ENCODE peak calls at places on chromosomes 1 and 21, in four cellular contexts. G, M, C and S are unnamed samples.

GRCh38 chr1:151197863-151198253 is 494 bp upstream of the PIP5K1A start:
- DNase-seq in G (no peak), M (no peak), C (peak), S (no peak)

GRCh38 chr1:169132512-169133227 is 26.2 kb downstream of the ATP1B1 start:
- DNase-seq in G (no peak), M (no peak), C (no peak), S (no peak)

GRCh38 chr1:204296431-204296988 is 63.2 kb downstream of the PLEKHA6 start:
- DNase-seq in G (no peak), M (no peak), C (peak), S (no peak)

GRCh38 chr1:108478429-108479015 is 28.4 kb downstream of the NBPF6 start:
- DNase-seq in G (no peak), M (no peak), C (no peak), S (no peak)

GRCh38 chr1:112026018-112026417 is 36.5 kb upstream of the KCND3 start:
- DNase-seq in G (no peak), M (no peak), C (no peak), S (no peak)

GRCh38 chr21:38120984-38121855 is 135.6 kb upstream of the KCNJ15 start:
- DNase-seq in G (peak), M (no peak), C (no peak), S (no peak)

GRCh38 chr1:89934441-89934840 is 60.5 kb upstream of the ZNF326 start:
- DNase-seq in G (no peak), M (no peak), C (no peak), S (no peak)

GRCh38 chr1:22320703-22321344 is 130.8 kb upstream of the ZBTB40 start:
- DNase-seq in G (no peak), M (no peak), C (no peak), S (no peak)

GRCh38 chr1:29584362-29584761 is 348.0 kb downstream of the PTPRU start:
- DNase-seq in G (no peak), M (no peak), C (no peak), S (no peak)

GRCh38 chr1:73180661-73181540 is 898.6 kb upstream of the NEGR1 start:
- DNase-seq in G (no peak), M (no peak), C (no peak), S (no peak)

GRCh38 chr1:153348511-153349362 is at the start of gene PGLYRP4:
- DNase-seq in G (no peak), M (no peak), C (no peak), S (peak)

GRCh38 chr21:27570306-27570868 is 603.5 kb upstream of the ADAMTS5 start:
- DNase-seq in G (no peak), M (no peak), C (no peak), S (no peak)

GRCh38 chr1:223240122-223240521 is 97.1 kb upstream of the TLR5 start:
- DNase-seq in G (no peak), M (no peak), C (no peak), S (no peak)

GRCh38 chr1:65681101-65681500 is 111.6 kb upstream of the PDE4B start:
- DNase-seq in G (no peak), M (no peak), C (no peak), S (no peak)

GRCh38 chr21:35457097-35457496 is 408.0 kb upstream of the RUNX1 start:
- DNase-seq in G (no peak), M (no peak), C (no peak), S (no peak)

GRCh38 chr1:7669559-7670208 is 101.4 kb upstream of the VAMP3 start:
- DNase-seq in G (peak), M (peak), C (peak), S (peak)

GRCh38 chr21:15141236-15141970 is 76.6 kb upstream of the NRIP1 start:
- DNase-seq in G (no peak), M (no peak), C (no peak), S (no peak)
- TF ChIP-seq ELF1 in G (no peak), M (no peak), C (no peak), S (no peak)

GRCh38 chr21:45541221-45542039 is 810 bp downstream of the SLC19A1 start:
- DNase-seq in G (peak), M (peak), C (no peak), S (peak)

GRCh38 chr21:45543710-45544448 is 1.6 kb upstream of the SLC19A1 start:
- DNase-seq in G (no peak), M (peak), C (no peak), S (no peak)

GRCh38 chr21:45543371-45543709 is 1.1 kb upstream of the SLC19A1 start:
- DNase-seq in G (no peak), M (peak), C (no peak), S (no peak)

GRCh38 chr21:45542242-45542666 is at the start of gene SLC19A1:
- DNase-seq in G (peak), M (peak), C (no peak), S (no peak)

GRCh38 chr21:45542667-45543370 is 579 bp upstream of the SLC19A1 start:
- DNase-seq in G (no peak), M (peak), C (no peak), S (no peak)
- TF ChIP-seq ELF1 in G (no peak), M (no peak), C (no peak), S (no peak)

GRCh38 chr1:166905136-166905535 is 29.1 kb upstream of the TADA1 start:
- DNase-seq in G (no peak), M (no peak), C (no peak), S (no peak)

GRCh38 chr1:166907051-166907450 is 31.0 kb upstream of the TADA1 start:
- DNase-seq in G (no peak), M (no peak), C (no peak), S (no peak)

GRCh38 chr1:166907763-166908162 is 31.7 kb upstream of the TADA1 start:
- DNase-seq in G (no peak), M (no peak), C (no peak), S (no peak)

GRCh38 chr1:166905930-166906329 is 29.9 kb upstream of the TADA1 start:
- DNase-seq in G (no peak), M (no peak), C (no peak), S (no peak)

GRCh38 chr1:166906647-166907046 is 30.6 kb upstream of the TADA1 start:
- DNase-seq in G (no peak), M (no peak), C (no peak), S (no peak)
- TF ChIP-seq ELF1 in G (no peak), M (no peak), C (no peak), S (no peak)

DNA sequence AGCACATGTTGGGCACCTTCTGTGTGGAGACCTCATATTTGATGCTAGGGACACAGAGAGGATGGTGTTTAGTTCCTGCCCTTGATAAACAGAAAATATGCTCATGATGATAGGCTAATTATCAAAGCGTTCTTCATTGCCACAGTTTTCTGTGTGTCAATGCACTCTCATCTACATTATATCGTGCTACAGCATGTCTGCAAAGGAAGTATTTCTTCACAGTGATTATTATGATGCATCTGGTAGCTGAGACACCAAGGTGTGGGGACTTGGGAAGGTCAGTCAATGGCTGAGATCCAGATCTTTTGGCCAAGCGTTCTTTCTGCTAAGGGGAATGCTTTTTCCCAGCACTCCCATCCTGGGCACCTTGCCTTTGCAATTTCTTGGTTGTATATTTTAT is 321.2 kb downstream of the PBX1 start:
- DNase-seq in G (no peak), M (no peak), C (no peak), S (no peak)
- TF ChIP-seq ELF1 in G (no peak), M (no peak), C (no peak), S (no peak)

GRCh38 chr1:24103879-24104278 is 8.1 kb downstream of the MYOM3 start:
- DNase-seq in G (no peak), M (no peak), C (no peak), S (no peak)

GRCh38 chr1:24104854-24105253 is 7.1 kb downstream of the MYOM3 start:
- DNase-seq in G (no peak), M (no peak), C (no peak), S (no peak)

GRCh38 chr1:24100945-24101737 is 10.8 kb downstream of the MYOM3 start:
- DNase-seq in G (no peak), M (no peak), C (peak), S (no peak)

GRCh38 chr1:24101796-24102580 is 9.9 kb downstream of the MYOM3 start:
- DNase-seq in G (no peak), M (peak), C (no peak), S (no peak)

DNA sequence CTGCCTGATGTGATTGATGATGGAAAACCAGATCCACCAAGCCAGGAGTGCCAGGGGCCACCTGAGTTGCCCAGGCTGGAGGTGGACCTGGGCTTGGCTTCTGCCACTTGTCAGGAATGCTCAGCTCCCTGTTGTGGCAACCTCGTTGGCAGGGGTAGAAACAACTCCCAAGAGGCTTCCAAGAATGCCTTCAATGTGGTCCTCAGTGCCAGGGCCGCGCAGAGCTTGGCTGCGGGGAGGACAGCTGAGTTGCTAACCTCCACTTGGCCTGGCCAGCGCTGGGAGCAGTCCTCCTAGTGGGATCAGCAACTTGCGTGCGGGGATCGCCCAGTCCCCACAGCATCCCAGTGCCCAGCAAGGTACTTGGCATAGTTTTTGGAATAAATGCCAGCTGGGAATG is 9.0 kb downstream of the MYOM3 start:
- DNase-seq in G (no peak), M (peak), C (no peak), S (no peak)
- TF ChIP-seq ELF1 in G (no peak), M (no peak), C (no peak), S (no peak)

GRCh38 chr21:16086936-16087335 is 357.2 kb downstream of the USP25 start:
- DNase-seq in G (no peak), M (no peak), C (no peak), S (no peak)

GRCh38 chr21:16087523-16087922 is 357.7 kb downstream of the USP25 start:
- DNase-seq in G (no peak), M (no peak), C (no peak), S (no peak)

GRCh38 chr21:16086121-16086520 is 356.3 kb downstream of the USP25 start:
- DNase-seq in G (no peak), M (no peak), C (no peak), S (no peak)

GRCh38 chr21:16084776-16085364 is 355.1 kb downstream of the USP25 start:
- DNase-seq in G (no peak), M (no peak), C (no peak), S (no peak)

DNA sequence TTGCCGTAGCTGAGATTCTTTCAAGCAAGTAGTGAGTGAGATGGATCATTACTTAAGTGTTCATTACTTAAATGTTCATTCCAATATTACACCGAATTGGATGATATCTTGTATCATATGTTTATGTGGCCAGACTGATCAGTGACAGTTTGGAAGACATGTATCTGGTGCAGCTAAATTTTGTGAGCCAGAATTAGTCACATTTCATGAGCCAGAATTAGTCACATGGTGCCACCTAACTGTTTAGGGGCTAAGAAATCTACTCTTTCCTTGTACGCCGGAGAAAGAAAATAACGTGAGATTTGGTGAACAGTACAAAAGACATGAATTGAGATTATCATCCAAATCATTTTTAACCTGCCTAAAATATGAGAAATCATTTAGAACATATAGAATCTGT is 355.7 kb downstream of the USP25 start:
- DNase-seq in G (no peak), M (no peak), C (no peak), S (no peak)
- TF ChIP-seq ELF1 in G (no peak), M (no peak), C (no peak), S (no peak)

GRCh38 chr1:119647734-119648619 is at the start of gene ZNF697:
- DNase-seq in G (peak), M (peak), C (peak), S (peak)
- TF ChIP-seq ELF1 in G (peak), M (peak), C (peak), S (peak)

GRCh38 chr1:38814444-38814983 is 45.1 kb downstream of the RRAGC start:
- DNase-seq in G (no peak), M (no peak), C (no peak), S (no peak)

GRCh38 chr1:38817267-38817957 is 42.2 kb downstream of the RRAGC start:
- DNase-seq in G (no peak), M (no peak), C (no peak), S (no peak)

GRCh38 chr1:38812981-38813380 is 46.6 kb downstream of the RRAGC start:
- DNase-seq in G (no peak), M (no peak), C (no peak), S (no peak)

GRCh38 chr1:38815903-38816627 is 43.5 kb downstream of the RRAGC start:
- DNase-seq in G (peak), M (no peak), C (no peak), S (no peak)

GRCh38 chr1:38814984-38815464 is 44.5 kb downstream of the RRAGC start:
- DNase-seq in G (no peak), M (no peak), C (no peak), S (no peak)
- TF ChIP-seq ELF1 in G (no peak), M (no peak), C (no peak), S (no peak)

GRCh38 chr1:194658090-194658439 is 1471.7 kb upstream of the B3GALT2 start:
- DNase-seq in G (peak), M (no peak), C (peak), S (peak)
- TF ChIP-seq ELF1 in G (no peak), M (no peak), C (no peak), S (no peak)

GRCh38 chr21:43188712-43189151 is 19.9 kb downstream of the CRYAA start:
- DNase-seq in G (no peak), M (no peak), C (no peak), S (no peak)
- TF ChIP-seq ELF1 in G (no peak), M (no peak), C (no peak), S (no peak)